ENCODE peak calls at places on chromosome 18, in ten cellular contexts. J is astrocyte of the spinal cord, R is nephron progenitor cell, M is bronchial epithelial cell, F is WTC11, L is OCI-LY7, S is esophagus muscularis mucosa, Y is AG09309, A is psoas muscle, U is astrocyte. D is an unnamed sample.

GRCh38 chr18:9117980-9118841 is 15.7 kb downstream of the NDUFV2 start:
- DNase-seq in A (no peak), Y (no peak), S (no peak), L (no peak), J (no peak), U (no peak), F (no peak), R (no peak), M (peak; percentile 87), D (no peak)

GRCh38 chr18:56702946-56703345 is 51.8 kb downstream of the WDR7 start:
- DNase-seq in S (no peak), J (peak; percentile 50), U (peak; percentile 11), M (peak; percentile 62), F (no peak), R (peak; percentile 20), Y (no peak), A (no peak), L (peak; percentile 26), D (no peak)

GRCh38 chr18:49747876-49748275 is 65.5 kb downstream of the ACAA2 start:
- DNase-seq in S (no peak), J (no peak), Y (no peak), M (no peak), U (peak; percentile 29), F (no peak), R (no peak), A (no peak), L (no peak), D (no peak)

GRCh38 chr18:36129300-36130038 is at the start of the genes ELP2 and SLC39A6:
- DNase-seq in J (peak; percentile 95), L (peak; percentile 91), U (peak; percentile 94), M (peak; percentile 77), R (peak; percentile 98), A (peak; percentile 98), F (peak; percentile 96), Y (peak; percentile 82), S (peak; percentile 98), D (peak; percentile 97)

GRCh38 chr18:7467708-7468466 is 99.2 kb upstream of the PTPRM start:
- DNase-seq in J (no peak), F (no peak), R (peak; percentile 11), M (peak; percentile 6), L (no peak), Y (no peak), S (no peak), U (no peak), A (no peak), D (peak; percentile 77)

GRCh38 chr18:35183846-35184245 is 57.0 kb upstream of the ZNF397 start:
- DNase-seq in L (no peak), A (no peak), Y (no peak), R (no peak), U (no peak), S (no peak), M (no peak), F (no peak), J (no peak), D (no peak)

GRCh38 chr18:42745931-42746330 is 369.6 kb downstream of the RIT2 start:
- DNase-seq in Y (no peak), A (no peak), S (no peak), M (no peak), U (no peak), J (no peak), L (no peak), F (no peak), R (no peak), D (no peak)

GRCh38 chr18:62461591-62461990 is 61.2 kb upstream of the ZCCHC2 start:
- DNase-seq in M (no peak), L (no peak), R (no peak), F (no peak), J (no peak), Y (no peak), U (no peak), S (no peak), A (no peak), D (no peak)

GRCh38 chr18:55863876-55864275 is 275.9 kb upstream of the TCF4 start:
- DNase-seq in U (peak; percentile 40), R (no peak), S (no peak), Y (peak; percentile 77), J (no peak), A (no peak), M (no peak), F (no peak), L (no peak), D (no peak)

GRCh38 chr18:70172225-70172624 is 33.3 kb downstream of the RTTN start:
- DNase-seq in J (peak; percentile 32), R (no peak), M (peak; percentile 12), F (no peak), Y (no peak), S (no peak), A (no peak), L (no peak), U (no peak), D (no peak)

DNA sequence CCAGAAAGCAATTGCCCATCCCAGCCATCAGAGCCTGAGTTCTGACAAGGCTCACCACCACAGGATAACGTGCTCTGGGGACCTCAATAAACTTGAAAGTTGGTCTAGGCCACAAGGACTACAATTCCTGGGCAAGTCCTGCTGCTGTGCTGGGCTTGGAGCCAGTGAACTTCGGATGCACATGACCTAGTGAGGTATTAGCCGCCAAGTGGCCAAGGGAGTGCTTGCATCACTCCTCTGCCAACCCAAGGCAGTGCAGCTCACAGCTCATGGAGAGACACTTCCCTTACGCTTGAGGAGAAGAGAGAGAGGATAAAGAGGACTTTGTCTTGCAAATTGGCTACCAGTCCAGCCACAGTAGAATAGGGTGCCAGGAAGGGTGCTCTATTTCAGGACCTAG is 219.6 kb downstream of the MBD2 start:
- DNase-seq in A (no peak), U (no peak), R (no peak), L (no peak), J (peak; percentile 34), M (peak; percentile 13), S (no peak), Y (no peak), F (peak; percentile 49), D (no peak)
- TF ChIP-seq CTCF in A (no peak), U (no peak), R (no peak), L (no peak), J (peak; percentile 27), M (no peak), S (no peak), Y (no peak), F (no peak), D (no peak)

GRCh38 chr18:22182884-22183610 is 13.7 kb downstream of the GATA6 start:
- DNase-seq in L (no peak), U (no peak), R (no peak), F (no peak), M (peak; percentile 87), S (no peak), J (no peak), Y (no peak), A (no peak), D (no peak)

GRCh38 chr18:22183647-22184161 is 14.3 kb downstream of the GATA6 start:
- DNase-seq in J (no peak), F (no peak), R (no peak), L (no peak), Y (no peak), U (no peak), M (no peak), S (no peak), A (no peak), D (no peak)

GRCh38 chr18:22185723-22186386 is 16.5 kb downstream of the GATA6 start:
- DNase-seq in J (no peak), M (no peak), S (no peak), L (no peak), Y (no peak), A (no peak), F (no peak), R (no peak), U (no peak), D (no peak)

GRCh38 chr18:22186484-22186971 is 17.1 kb downstream of the GATA6 start:
- DNase-seq in A (no peak), L (no peak), R (no peak), S (no peak), Y (no peak), M (peak; percentile 91), U (no peak), J (no peak), F (no peak), D (no peak)

DNA sequence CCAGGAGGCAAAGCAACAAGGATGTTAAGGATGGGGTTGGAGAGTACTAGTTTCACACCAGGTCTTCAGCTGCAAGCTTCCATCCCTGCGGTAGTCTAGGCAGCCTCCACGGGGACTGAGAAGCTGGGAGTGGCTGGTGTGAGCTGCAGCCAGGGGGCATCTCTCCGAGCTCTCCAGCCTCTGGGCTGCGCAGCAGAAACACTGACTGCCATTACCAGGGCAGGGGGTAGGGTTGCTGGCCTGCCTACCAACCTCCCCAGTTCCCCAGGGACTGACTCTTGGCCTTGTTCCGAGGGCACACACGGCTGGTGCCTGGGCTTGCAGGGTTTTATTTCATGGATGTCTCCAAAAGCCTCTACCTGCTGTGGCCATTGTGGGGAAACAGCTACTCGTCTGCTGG is 15.9 kb downstream of the GATA6 start:
- DNase-seq in M (no peak), L (no peak), S (no peak), U (no peak), F (peak; percentile 40), A (no peak), Y (no peak), R (no peak), J (no peak), D (no peak)
- TF ChIP-seq CTCF in M (peak; percentile 4), L (no peak), S (no peak), U (no peak), F (no peak), A (no peak), Y (no peak), R (no peak), J (no peak), D (no peak)

DNA sequence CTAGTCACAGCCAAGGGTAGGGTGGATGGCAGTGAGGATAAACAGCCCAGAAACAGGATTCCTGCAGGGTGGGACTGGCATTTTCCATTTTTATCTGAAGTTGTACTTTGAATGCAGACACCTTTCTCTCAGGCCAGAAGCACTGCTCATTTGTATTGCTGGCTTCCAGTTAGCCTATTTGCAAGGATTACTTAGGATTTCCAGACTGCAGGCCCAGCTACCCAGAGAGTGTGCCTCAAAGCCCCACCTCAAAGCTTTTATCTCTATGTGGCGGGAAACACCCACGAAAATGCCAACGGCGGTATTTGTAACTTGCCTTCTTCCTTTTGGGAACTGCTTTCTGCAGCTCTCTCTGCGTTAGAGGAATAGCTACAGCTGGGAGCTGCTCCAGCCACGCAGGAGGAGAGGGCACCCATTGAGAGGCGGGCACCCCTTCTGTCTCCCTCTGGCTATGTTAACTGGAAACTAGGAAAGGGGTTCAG is 144.8 kb downstream of the TGIF1 start:
- DNase-seq in F (no peak), M (peak; percentile 64), U (peak; percentile 65), A (no peak), L (peak; percentile 31), S (no peak), Y (no peak), J (peak; percentile 58), R (no peak), D (no peak)
- TF ChIP-seq CTCF in F (no peak), M (no peak), U (no peak), A (no peak), L (no peak), S (no peak), Y (no peak), J (no peak), R (no peak), D (no peak)

GRCh38 chr18:2982452-2983172 is 30.3 kb downstream of the LPIN2 start:
- DNase-seq in L (no peak), J (no peak), Y (no peak), A (no peak), U (no peak), R (no peak), S (no peak), M (no peak), F (no peak), D (no peak)
- TF ChIP-seq CTCF in L (peak; percentile 20), J (no peak), Y (no peak), A (no peak), U (no peak), R (no peak), S (no peak), M (no peak), F (no peak), D (no peak)